ENCODE peak calls at places on chromosomes 4 and X, in eight cellular contexts. Z is NAMALWA, D is NCI-H2029, X is posterior vena cava, E is GF-D8, N is substantia nigra, C is lower lobe of right lung, H is GM20000. L is an unnamed sample.

GRCh38 chr4:89221175-89221867 is 86.3 kb downstream of the GPRIN3 start:
- DNase-seq in Z (no peak), D (no peak), X (no peak), E (no peak), N (no peak), C (no peak), H (no peak), L (no peak)

GRCh38 chrX:78321809-78322208 is 5.6 kb downstream of the CYSLTR1 start:
- DNase-seq in Z (peak; percentile 72), D (no peak), X (no peak), E (peak; percentile 82), N (no peak), C (peak; percentile 53), H (peak; percentile 29), L (no peak)

GRCh38 chr4:91734682-91735081 is 569.1 kb upstream of the GRID2 start:
- DNase-seq in Z (peak; percentile 6), D (no peak), X (no peak), E (no peak), N (no peak), C (no peak), H (no peak), L (no peak)

GRCh38 chr4:78345237-78345636 is 206.3 kb upstream of the ANXA3 start:
- DNase-seq in Z (no peak), D (no peak), X (no peak), E (peak; percentile 16), N (no peak), C (no peak), H (no peak), L (no peak)

GRCh38 chrX:119189586-119189985 is 46.5 kb upstream of the PGRMC1 start:
- DNase-seq in Z (no peak), D (no peak), X (peak; percentile 87), E (no peak), N (no peak), C (no peak), H (no peak), L (no peak)

GRCh38 chr4:137601924-137602323 is 69.6 kb upstream of the PCDH18 start:
- DNase-seq in Z (no peak), D (no peak), X (no peak), E (no peak), N (no peak), C (no peak), H (no peak), L (no peak)

GRCh38 chr4:53653484-53654053 is 62.3 kb upstream of the LNX1 start:
- DNase-seq in Z (peak; percentile 22), D (peak; percentile 54), X (no peak), E (no peak), N (no peak), C (no peak), H (no peak), L (no peak)

GRCh38 chr4:29756966-29757365 is 963.2 kb upstream of the PCDH7 start:
- DNase-seq in Z (no peak), D (no peak), X (no peak), E (no peak), N (no peak), C (no peak), H (no peak), L (no peak)

GRCh38 chr4:77911091-77911490 is 48.5 kb downstream of the MRPL1 start:
- DNase-seq in Z (no peak), D (no peak), X (no peak), E (no peak), N (no peak), C (no peak), H (no peak), L (no peak)

GRCh38 chr4:184267673-184268573 is 50.2 kb upstream of the ENPP6 start:
- DNase-seq in Z (peak; percentile 94), D (peak; percentile 59), X (peak; percentile 83), E (no peak), N (no peak), C (peak; percentile 73), H (peak; percentile 80), L (no peak)

GRCh38 chr4:41072021-41072777 is 142.1 kb downstream of the APBB2 start:
- DNase-seq in Z (no peak), D (no peak), X (no peak), E (no peak), N (no peak), C (no peak), H (no peak), L (no peak)

GRCh38 chr4:126106658-126107057 is 791.9 kb downstream of the FAT4 start:
- DNase-seq in Z (peak; percentile 49), D (no peak), X (no peak), E (no peak), N (no peak), C (no peak), H (no peak), L (peak; percentile 7)

GRCh38 chr4:26731342-26731741 is 129.3 kb upstream of the STIM2 start:
- DNase-seq in Z (no peak), D (no peak), X (no peak), E (no peak), N (no peak), C (no peak), H (peak; percentile 25), L (no peak)

GRCh38 chr4:83932996-83933395 is 397.1 kb downstream of the GPAT3 start:
- DNase-seq in Z (no peak), D (no peak), X (no peak), E (no peak), N (no peak), C (no peak), H (no peak), L (no peak)

GRCh38 chr4:98685225-98686045 is 27.0 kb upstream of the TSPAN5 start:
- DNase-seq in Z (no peak), D (no peak), X (no peak), E (no peak), N (no peak), C (no peak), H (no peak), L (no peak)

GRCh38 chr4:16196482-16197393 is 29.5 kb downstream of the TAPT1 start:
- DNase-seq in Z (peak; percentile 29), D (no peak), X (no peak), E (no peak), N (no peak), C (no peak), H (no peak), L (peak; percentile 25)

GRCh38 chrX:148665001-148665400 is 164.6 kb downstream of the AFF2 start:
- DNase-seq in Z (no peak), D (no peak), X (no peak), E (no peak), N (no peak), C (no peak), H (no peak), L (no peak)